ENCODE peak calls at places on chromosomes 2 and 18, in four cellular contexts. T is heart right ventricle, E is PC-3, V is right atrium auricular region. R is an unnamed sample. For H3K36me3, the result is how much of the 10 kb centered on the place peaks cover.

GRCh38 chr2:164826293-164827243 is 15.1 kb downstream of the COBLL1 start:
- DNase-seq in T (peak), E (peak), V (no peak), R (peak)

GRCh38 chr2:105906481-105906880 is 161.8 kb downstream of the NCK2 start:
- DNase-seq in T (no peak), E (no peak), V (no peak), R (no peak)

GRCh38 chr18:25164211-25164836 is 187.6 kb downstream of the ZNF521 start:
- DNase-seq in T (no peak), E (no peak), V (no peak), R (no peak)

GRCh38 chr18:2889761-2890192 is 43.0 kb downstream of the EMILIN2 start:
- DNase-seq in T (no peak), E (no peak), V (no peak), R (peak)

GRCh38 chr2:879540-879939 is 71.1 kb upstream of the SNTG2 start:
- DNase-seq in T (no peak), E (no peak), V (no peak), R (no peak)

GRCh38 chr18:36811955-36812354 is 16.8 kb downstream of the TPGS2 start:
- DNase-seq in T (no peak), E (no peak), V (no peak), R (no peak)

GRCh38 chr2:240713928-240714746 is 22.5 kb downstream of the AQP12A start:
- DNase-seq in T (no peak), E (no peak), V (no peak), R (no peak)

GRCh38 chr2:19711470-19712372 is 190.1 kb downstream of the TTC32 start:
- DNase-seq in T (no peak), E (peak), V (no peak), R (peak)

GRCh38 chr2:234863043-234863934 is 88.5 kb upstream of the SH3BP4 start:
- DNase-seq in T (peak), E (peak), V (no peak), R (peak)

GRCh38 chr18:3689091-3689490 is 239.1 kb downstream of the TGIF1 start:
- DNase-seq in T (no peak), E (no peak), V (no peak), R (no peak)

GRCh38 chr2:24342110-24342910 is 18.0 kb downstream of the ITSN2 start:
- DNase-seq in T (no peak), E (no peak), V (no peak), R (no peak)

GRCh38 chr18:35491689-35492077 is 6.1 kb downstream of the INO80C start:
- DNase-seq in T (no peak), E (no peak), V (no peak), R (no peak)

GRCh38 chr2:9703085-9703641 is 72.4 kb upstream of the YWHAQ start:
- DNase-seq in T (peak), E (peak), V (peak), R (peak)

GRCh38 chr2:191612496-191612895 is 65.4 kb upstream of the NABP1 start:
- DNase-seq in T (no peak), E (peak), V (no peak), R (peak)

GRCh38 chr18:67232406-67232805 is 284.1 kb downstream of the DSEL start:
- DNase-seq in T (no peak), E (peak), V (no peak), R (peak)

GRCh38 chr2:64471616-64472015 is 17.7 kb downstream of the LGALSL start:
- DNase-seq in T (no peak), E (no peak), V (no peak), R (no peak)

GRCh38 chr18:76099931-76100457 is 395.0 kb downstream of the ZNF516 start:
- DNase-seq in T (no peak), E (no peak), V (no peak), R (no peak)

GRCh38 chr2:171410101-171410500 is 23.7 kb downstream of the METTL8 start:
- DNase-seq in T (no peak), E (peak), V (no peak), R (peak)

DNA sequence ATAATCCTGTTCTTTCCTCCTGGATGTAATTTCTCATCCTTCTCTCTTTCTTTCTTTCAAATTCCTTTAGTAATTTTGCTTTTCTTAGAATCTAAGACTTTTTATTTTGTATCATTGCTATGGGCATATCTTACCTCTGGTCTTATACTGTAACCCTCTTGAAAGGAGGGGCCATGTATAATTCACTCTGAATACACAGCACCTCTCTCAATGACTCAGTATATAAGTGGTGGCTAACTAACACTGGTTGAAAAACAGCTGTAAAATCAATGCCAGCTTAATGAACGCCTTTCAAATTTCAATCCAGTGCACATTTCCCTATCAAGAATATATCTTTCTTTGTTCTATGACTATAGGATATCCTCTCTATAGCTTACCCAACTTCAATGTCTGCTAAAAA is 53.7 kb downstream of the CWC22 start:
- DNase-seq in T (no peak), E (no peak), V (no peak), R (no peak)
- H3K36me3 ChIP-seq in T (under half), E (under half), V (under half), R (under half)

DNA sequence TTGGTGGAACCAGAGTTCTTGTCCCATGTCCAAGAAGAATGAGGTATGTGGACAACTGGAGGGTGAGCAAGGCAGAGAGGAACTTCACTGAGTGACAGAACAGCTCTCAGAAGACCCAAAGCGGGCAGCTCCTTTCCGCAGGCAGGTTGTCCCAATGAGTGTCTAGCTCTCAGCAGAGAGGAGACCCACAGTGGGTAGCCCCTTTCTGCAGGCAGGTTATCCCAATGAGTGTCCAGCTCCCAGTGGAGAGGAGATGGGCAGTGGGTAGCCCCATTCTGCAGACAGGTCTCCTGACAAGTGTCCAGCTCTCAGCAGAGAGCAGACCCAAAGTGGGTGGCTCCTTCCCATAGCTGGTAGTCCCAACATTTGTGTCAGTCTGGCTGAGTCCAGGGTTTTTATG is 69.6 kb downstream of the SRBD1 start:
- DNase-seq in T (no peak), E (no peak), V (no peak), R (no peak)
- H3K36me3 ChIP-seq in T (under half), E (under half), V (under half), R (under half)

DNA sequence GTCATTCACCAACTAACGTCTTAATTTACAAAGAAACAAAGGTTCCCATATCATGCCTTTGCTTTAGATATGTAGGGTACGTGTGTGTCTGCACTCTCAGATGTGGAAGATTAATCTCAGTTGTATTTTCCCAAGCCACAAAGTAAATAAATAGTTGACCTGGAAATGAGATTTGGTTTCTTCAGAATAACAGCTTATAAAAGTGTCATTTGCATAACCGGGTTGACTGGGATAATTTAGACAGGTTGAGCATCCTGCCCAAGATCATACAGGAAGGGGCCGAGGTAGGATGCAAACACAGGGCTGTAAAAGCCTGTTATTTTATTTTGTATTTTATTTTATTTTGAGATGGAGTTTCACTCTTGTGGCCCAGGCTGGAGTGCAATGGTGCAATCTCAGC is 19.5 kb downstream of the ATG16L1 start:
- DNase-seq in T (no peak), E (no peak), V (no peak), R (no peak)
- H3K36me3 ChIP-seq in T (under half), E (half or more), V (half or more), R (under half)

DNA sequence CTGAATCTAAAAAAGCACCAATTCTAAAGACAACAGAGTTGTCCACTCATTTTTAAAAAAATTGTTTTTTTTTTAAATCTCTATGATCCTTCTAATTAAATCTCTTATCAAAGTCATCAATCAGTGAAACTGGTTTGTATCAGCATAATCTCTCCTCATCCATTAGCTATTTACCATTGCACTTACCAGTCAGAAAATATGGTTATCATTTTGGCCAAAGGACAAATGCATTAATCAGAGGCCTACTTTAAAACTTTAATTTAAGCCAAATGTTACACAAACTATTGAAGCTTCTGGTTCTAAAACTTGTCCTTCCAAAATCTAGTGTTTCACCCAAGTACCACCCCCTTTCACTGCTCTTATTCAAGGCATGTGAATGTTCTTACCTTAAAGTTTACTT is 3.8 kb downstream of the C18orf32 start:
- DNase-seq in T (no peak), E (no peak), V (no peak), R (no peak)
- H3K36me3 ChIP-seq in T (under half), E (under half), V (half or more), R (under half)

GRCh38 chr18:8821531-8821930 is 116.2 kb downstream of the MTCL1 start:
- DNase-seq in T (no peak), E (no peak), V (no peak), R (no peak)
- H3K36me3 ChIP-seq in T (under half), E (under half), V (under half), R (under half)

DNA sequence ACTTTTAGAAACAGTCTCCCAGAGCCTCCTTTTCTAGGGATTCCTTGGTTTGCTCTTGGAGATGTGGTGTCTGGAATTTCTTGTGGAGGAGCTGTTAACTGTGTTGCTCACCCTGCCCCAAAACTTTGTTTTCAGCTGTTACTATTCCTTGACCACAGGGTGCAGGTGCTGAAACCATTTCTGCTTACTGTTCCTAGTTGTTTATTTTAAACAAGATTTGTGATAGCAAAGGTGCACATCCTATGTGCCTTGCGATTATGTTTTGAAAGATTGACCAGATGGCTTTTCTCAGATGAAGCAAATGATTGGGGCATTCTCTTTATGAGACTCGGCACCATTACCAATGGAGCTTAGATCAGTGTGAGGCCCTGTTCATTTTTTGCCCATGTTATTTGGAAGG is 111.2 kb downstream of the RAB3GAP1 start:
- DNase-seq in T (no peak), E (no peak), V (no peak), R (no peak)
- H3K36me3 ChIP-seq in T (under half), E (under half), V (half or more), R (under half)